ENCODE peak calls at places on chromosomes 7 and 10, in nine cellular contexts. One of them, this sample, is unnamed.

GRCh38 chr10:132186488-132187413 is at the start of gene DPYSL4:
- DNase-seq in brain microvascular endothelial cell: no peak
- DNase-seq in cardiac muscle cell: peak; percentile 42
- DNase-seq in psoas muscle: no peak
- DNase-seq in CD4-positive, alpha-beta memory T cell: peak; percentile 35
- DNase-seq in CD8-positive, alpha-beta memory T cell: peak; percentile 21
- DNase-seq in upper lobe of right lung: no peak
- DNase-seq in PC-9: no peak
- DNase-seq in colonic mucosa: no peak
- DNase-seq in this sample: peak; percentile 59

GRCh38 chr7:25669954-25670841 is 441.9 kb upstream of the NPVF start:
- DNase-seq in brain microvascular endothelial cell: peak; percentile 41
- DNase-seq in cardiac muscle cell: peak; percentile 57
- DNase-seq in psoas muscle: peak; percentile 35
- DNase-seq in CD4-positive, alpha-beta memory T cell: no peak
- DNase-seq in CD8-positive, alpha-beta memory T cell: no peak
- DNase-seq in upper lobe of right lung: no peak
- DNase-seq in PC-9: no peak
- DNase-seq in colonic mucosa: no peak
- DNase-seq in this sample: no peak

GRCh38 chr7:156932006-156932405 is 17.5 kb upstream of the NOM1 start:
- DNase-seq in brain microvascular endothelial cell: peak; percentile 20
- DNase-seq in cardiac muscle cell: peak; percentile 38
- DNase-seq in psoas muscle: no peak
- DNase-seq in CD4-positive, alpha-beta memory T cell: no peak
- DNase-seq in CD8-positive, alpha-beta memory T cell: no peak
- DNase-seq in upper lobe of right lung: no peak
- DNase-seq in PC-9: no peak
- DNase-seq in colonic mucosa: no peak
- DNase-seq in this sample: no peak

GRCh38 chr7:18906901-18907300 is 210.5 kb downstream of the TWIST1 start:
- DNase-seq in brain microvascular endothelial cell: no peak
- DNase-seq in cardiac muscle cell: no peak
- DNase-seq in psoas muscle: no peak
- DNase-seq in CD4-positive, alpha-beta memory T cell: no peak
- DNase-seq in CD8-positive, alpha-beta memory T cell: no peak
- DNase-seq in upper lobe of right lung: no peak
- DNase-seq in PC-9: no peak
- DNase-seq in colonic mucosa: no peak
- DNase-seq in this sample: no peak

GRCh38 chr10:114380060-114380459 is 24.2 kb downstream of the AFAP1L2 start:
- DNase-seq in brain microvascular endothelial cell: no peak
- DNase-seq in cardiac muscle cell: no peak
- DNase-seq in psoas muscle: no peak
- DNase-seq in CD4-positive, alpha-beta memory T cell: no peak
- DNase-seq in CD8-positive, alpha-beta memory T cell: no peak
- DNase-seq in upper lobe of right lung: no peak
- DNase-seq in PC-9: no peak
- DNase-seq in colonic mucosa: no peak
- DNase-seq in this sample: no peak

GRCh38 chr10:132319853-132320669 is 11.9 kb upstream of the LRRC27 start:
- DNase-seq in brain microvascular endothelial cell: peak; percentile 87
- DNase-seq in cardiac muscle cell: peak; percentile 87
- DNase-seq in psoas muscle: no peak
- DNase-seq in CD4-positive, alpha-beta memory T cell: no peak
- DNase-seq in CD8-positive, alpha-beta memory T cell: no peak
- DNase-seq in upper lobe of right lung: peak; percentile 48
- DNase-seq in PC-9: peak; percentile 39
- DNase-seq in colonic mucosa: no peak
- DNase-seq in this sample: no peak

GRCh38 chr7:142638581-142638980 is 110.7 kb upstream of the PRSS1 start:
- DNase-seq in brain microvascular endothelial cell: no peak
- DNase-seq in cardiac muscle cell: no peak
- DNase-seq in psoas muscle: no peak
- DNase-seq in CD4-positive, alpha-beta memory T cell: no peak
- DNase-seq in CD8-positive, alpha-beta memory T cell: no peak
- DNase-seq in upper lobe of right lung: no peak
- DNase-seq in PC-9: no peak
- DNase-seq in colonic mucosa: no peak
- DNase-seq in this sample: no peak

GRCh38 chr10:125063256-125063945 is 97.0 kb downstream of the CTBP2 start:
- DNase-seq in brain microvascular endothelial cell: no peak
- DNase-seq in cardiac muscle cell: no peak
- DNase-seq in psoas muscle: no peak
- DNase-seq in CD4-positive, alpha-beta memory T cell: no peak
- DNase-seq in CD8-positive, alpha-beta memory T cell: no peak
- DNase-seq in upper lobe of right lung: no peak
- DNase-seq in PC-9: no peak
- DNase-seq in colonic mucosa: no peak
- DNase-seq in this sample: no peak

GRCh38 chr10:94066411-94066810 is 72.7 kb downstream of the PLCE1 start:
- DNase-seq in brain microvascular endothelial cell: peak; percentile 30
- DNase-seq in cardiac muscle cell: peak; percentile 79
- DNase-seq in psoas muscle: no peak
- DNase-seq in CD4-positive, alpha-beta memory T cell: no peak
- DNase-seq in CD8-positive, alpha-beta memory T cell: no peak
- DNase-seq in upper lobe of right lung: no peak
- DNase-seq in PC-9: no peak
- DNase-seq in colonic mucosa: no peak
- DNase-seq in this sample: no peak

GRCh38 chr10:43124094-43124521 is 14.1 kb upstream of the CSGALNACT2 start:
- DNase-seq in brain microvascular endothelial cell: no peak
- DNase-seq in cardiac muscle cell: no peak
- DNase-seq in psoas muscle: no peak
- DNase-seq in CD4-positive, alpha-beta memory T cell: no peak
- DNase-seq in CD8-positive, alpha-beta memory T cell: no peak
- DNase-seq in upper lobe of right lung: no peak
- DNase-seq in PC-9: no peak
- DNase-seq in colonic mucosa: no peak
- DNase-seq in this sample: no peak

GRCh38 chr10:101780187-101780817 is 2.9 kb downstream of the NPM3 start:
- DNase-seq in brain microvascular endothelial cell: no peak
- DNase-seq in cardiac muscle cell: no peak
- DNase-seq in psoas muscle: no peak
- DNase-seq in CD4-positive, alpha-beta memory T cell: no peak
- DNase-seq in CD8-positive, alpha-beta memory T cell: no peak
- DNase-seq in upper lobe of right lung: no peak
- DNase-seq in PC-9: no peak
- DNase-seq in colonic mucosa: no peak
- DNase-seq in this sample: no peak

GRCh38 chr10:64283621-64284020 is 762.4 kb downstream of the REEP3 start:
- DNase-seq in brain microvascular endothelial cell: no peak
- DNase-seq in cardiac muscle cell: no peak
- DNase-seq in psoas muscle: no peak
- DNase-seq in CD4-positive, alpha-beta memory T cell: no peak
- DNase-seq in CD8-positive, alpha-beta memory T cell: no peak
- DNase-seq in upper lobe of right lung: no peak
- DNase-seq in PC-9: no peak
- DNase-seq in colonic mucosa: no peak
- DNase-seq in this sample: no peak

GRCh38 chr7:147640821-147641220 is 949.7 kb upstream of the C7orf33 start:
- DNase-seq in brain microvascular endothelial cell: no peak
- DNase-seq in cardiac muscle cell: no peak
- DNase-seq in psoas muscle: no peak
- DNase-seq in CD4-positive, alpha-beta memory T cell: no peak
- DNase-seq in CD8-positive, alpha-beta memory T cell: no peak
- DNase-seq in upper lobe of right lung: no peak
- DNase-seq in PC-9: no peak
- DNase-seq in colonic mucosa: no peak
- DNase-seq in this sample: no peak

GRCh38 chr7:147639037-147639436 is 951.5 kb upstream of the C7orf33 start:
- DNase-seq in brain microvascular endothelial cell: no peak
- DNase-seq in cardiac muscle cell: no peak
- DNase-seq in psoas muscle: no peak
- DNase-seq in CD4-positive, alpha-beta memory T cell: no peak
- DNase-seq in CD8-positive, alpha-beta memory T cell: no peak
- DNase-seq in upper lobe of right lung: no peak
- DNase-seq in PC-9: no peak
- DNase-seq in colonic mucosa: no peak
- DNase-seq in this sample: peak; percentile 60

GRCh38 chr7:147636553-147636952 is 954.0 kb upstream of the C7orf33 start:
- DNase-seq in brain microvascular endothelial cell: no peak
- DNase-seq in cardiac muscle cell: no peak
- DNase-seq in psoas muscle: no peak
- DNase-seq in CD4-positive, alpha-beta memory T cell: no peak
- DNase-seq in CD8-positive, alpha-beta memory T cell: no peak
- DNase-seq in upper lobe of right lung: no peak
- DNase-seq in PC-9: no peak
- DNase-seq in colonic mucosa: no peak
- DNase-seq in this sample: no peak

GRCh38 chr7:147635288-147635687 is 955.3 kb upstream of the C7orf33 start:
- DNase-seq in brain microvascular endothelial cell: no peak
- DNase-seq in cardiac muscle cell: no peak
- DNase-seq in psoas muscle: no peak
- DNase-seq in CD4-positive, alpha-beta memory T cell: no peak
- DNase-seq in CD8-positive, alpha-beta memory T cell: no peak
- DNase-seq in upper lobe of right lung: no peak
- DNase-seq in PC-9: no peak
- DNase-seq in colonic mucosa: no peak
- DNase-seq in this sample: no peak

GRCh38 chr7:147638566-147638965 is 952.0 kb upstream of the C7orf33 start:
- DNase-seq in brain microvascular endothelial cell: no peak
- DNase-seq in cardiac muscle cell: no peak
- DNase-seq in psoas muscle: no peak
- DNase-seq in CD4-positive, alpha-beta memory T cell: no peak
- DNase-seq in CD8-positive, alpha-beta memory T cell: no peak
- DNase-seq in upper lobe of right lung: no peak
- DNase-seq in PC-9: no peak
- DNase-seq in colonic mucosa: no peak
- DNase-seq in this sample: no peak
- H3K27ac ChIP-seq in brain microvascular endothelial cell: no peak overlapping the region
- H3K27ac ChIP-seq in cardiac muscle cell: no peak overlapping the region
- H3K27ac ChIP-seq in psoas muscle: no peak overlapping the region
- H3K27ac ChIP-seq in CD4-positive, alpha-beta memory T cell: no peak overlapping the region
- H3K27ac ChIP-seq in CD8-positive, alpha-beta memory T cell: no peak overlapping the region
- H3K27ac ChIP-seq in upper lobe of right lung: no peak overlapping the region
- H3K27ac ChIP-seq in PC-9: no peak overlapping the region
- H3K27ac ChIP-seq in colonic mucosa: no peak overlapping the region
- H3K27ac ChIP-seq in this sample: peak overlapping the region; percentile 69

GRCh38 chr10:44382131-44382858 is 2.6 kb downstream of the CXCL12 start:
- DNase-seq in brain microvascular endothelial cell: no peak
- DNase-seq in cardiac muscle cell: peak; percentile 40
- DNase-seq in psoas muscle: peak; percentile 28
- DNase-seq in CD4-positive, alpha-beta memory T cell: no peak
- DNase-seq in CD8-positive, alpha-beta memory T cell: no peak
- DNase-seq in upper lobe of right lung: peak; percentile 48
- DNase-seq in PC-9: no peak
- DNase-seq in colonic mucosa: no peak
- DNase-seq in this sample: no peak
- H3K27ac ChIP-seq in brain microvascular endothelial cell: no peak overlapping the region
- H3K27ac ChIP-seq in cardiac muscle cell: no peak overlapping the region
- H3K27ac ChIP-seq in psoas muscle: peak overlapping the region; percentile 86
- H3K27ac ChIP-seq in CD4-positive, alpha-beta memory T cell: no peak overlapping the region
- H3K27ac ChIP-seq in CD8-positive, alpha-beta memory T cell: no peak overlapping the region
- H3K27ac ChIP-seq in upper lobe of right lung: no peak overlapping the region
- H3K27ac ChIP-seq in PC-9: no peak overlapping the region
- H3K27ac ChIP-seq in colonic mucosa: no peak overlapping the region
- H3K27ac ChIP-seq in this sample: no peak overlapping the region

DNA sequence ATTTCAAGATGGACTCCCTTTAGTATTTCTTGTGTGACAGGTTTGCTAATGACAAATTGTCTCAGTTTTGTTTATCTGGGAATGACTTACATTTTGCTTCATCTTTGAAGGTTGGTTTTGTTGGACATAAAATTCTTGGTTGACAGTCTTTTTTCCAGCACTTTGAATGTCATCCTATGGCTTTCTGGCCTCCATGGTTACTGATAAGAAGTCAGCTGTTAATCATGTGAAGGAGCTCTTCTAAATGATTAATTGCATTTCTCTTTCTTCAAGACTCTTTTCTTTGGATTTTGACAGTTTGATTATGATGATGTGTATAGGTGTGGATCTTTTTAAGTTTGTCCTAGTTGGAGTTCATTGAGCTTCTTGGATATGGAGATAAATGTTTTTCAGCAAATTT is 26.9 kb upstream of the HHEX start:
- DNase-seq in brain microvascular endothelial cell: no peak
- DNase-seq in cardiac muscle cell: no peak
- DNase-seq in psoas muscle: no peak
- DNase-seq in CD4-positive, alpha-beta memory T cell: no peak
- DNase-seq in CD8-positive, alpha-beta memory T cell: no peak
- DNase-seq in upper lobe of right lung: no peak
- DNase-seq in PC-9: no peak
- DNase-seq in colonic mucosa: no peak
- DNase-seq in this sample: no peak
- H3K27ac ChIP-seq in brain microvascular endothelial cell: no peak overlapping the region
- H3K27ac ChIP-seq in cardiac muscle cell: no peak overlapping the region
- H3K27ac ChIP-seq in psoas muscle: no peak overlapping the region
- H3K27ac ChIP-seq in CD4-positive, alpha-beta memory T cell: no peak overlapping the region
- H3K27ac ChIP-seq in CD8-positive, alpha-beta memory T cell: no peak overlapping the region
- H3K27ac ChIP-seq in upper lobe of right lung: no peak overlapping the region
- H3K27ac ChIP-seq in PC-9: no peak overlapping the region
- H3K27ac ChIP-seq in colonic mucosa: no peak overlapping the region
- H3K27ac ChIP-seq in this sample: no peak overlapping the region

DNA sequence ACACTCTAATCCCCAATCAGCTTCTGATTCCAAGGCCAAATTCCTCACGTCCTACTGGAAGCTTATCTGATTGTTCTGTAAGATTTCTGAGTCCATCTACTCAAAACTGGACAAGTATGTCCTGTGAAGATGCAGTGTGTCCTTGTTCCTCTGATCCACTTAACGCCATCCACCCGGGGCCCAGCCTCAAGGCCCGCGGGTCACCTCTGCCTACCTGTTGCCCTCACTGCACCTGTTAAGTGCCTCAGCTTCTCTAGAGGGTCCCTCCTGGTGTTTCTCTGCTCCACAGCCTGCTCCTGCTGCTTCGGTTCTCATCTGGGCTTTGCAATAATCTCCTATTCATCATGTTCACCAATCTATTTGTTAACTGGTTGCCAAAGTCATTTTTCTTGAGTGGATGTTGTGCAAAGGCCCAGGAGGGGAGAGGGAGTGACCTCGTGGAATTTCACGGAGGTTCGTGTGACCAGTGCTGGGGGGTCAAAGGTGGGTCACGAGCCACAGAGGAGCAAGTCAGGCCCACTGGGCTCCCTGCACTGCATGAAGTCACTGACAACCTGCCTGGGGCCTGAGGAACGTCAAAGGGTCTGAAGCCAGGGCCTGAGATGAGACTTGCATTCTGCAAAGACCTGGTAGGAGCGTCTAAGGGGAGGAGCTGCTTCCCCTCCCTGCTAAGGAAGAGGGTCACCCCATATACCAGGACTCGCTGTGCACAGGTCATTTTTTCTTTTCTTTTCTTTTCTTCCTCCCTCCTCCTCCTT is 338.1 kb downstream of the WDR37 start:
- DNase-seq in brain microvascular endothelial cell: no peak
- DNase-seq in cardiac muscle cell: no peak
- DNase-seq in psoas muscle: no peak
- DNase-seq in CD4-positive, alpha-beta memory T cell: no peak
- DNase-seq in CD8-positive, alpha-beta memory T cell: no peak
- DNase-seq in upper lobe of right lung: no peak
- DNase-seq in PC-9: no peak
- DNase-seq in colonic mucosa: peak; percentile 5
- DNase-seq in this sample: no peak
- H3K27ac ChIP-seq in brain microvascular endothelial cell: no peak overlapping the region
- H3K27ac ChIP-seq in cardiac muscle cell: no peak overlapping the region
- H3K27ac ChIP-seq in psoas muscle: no peak overlapping the region
- H3K27ac ChIP-seq in CD4-positive, alpha-beta memory T cell: no peak overlapping the region
- H3K27ac ChIP-seq in CD8-positive, alpha-beta memory T cell: no peak overlapping the region
- H3K27ac ChIP-seq in upper lobe of right lung: no peak overlapping the region
- H3K27ac ChIP-seq in PC-9: no peak overlapping the region
- H3K27ac ChIP-seq in colonic mucosa: no peak overlapping the region
- H3K27ac ChIP-seq in this sample: no peak overlapping the region

This sample was measured in caudate nucleus.